ENCODE peak calls at places on chromosomes 4 and X, in five cellular contexts. G, K, X, D and P are unnamed samples.

GRCh38 chrX:57583477-57583876 is 8.3 kb upstream of the ZXDB start:
- DNase-seq in X (no peak), K (no peak), D (peak), G (no peak), P (no peak)

GRCh38 chr4:101597204-101597603 is 193.3 kb upstream of the BANK1 start:
- DNase-seq in X (no peak), K (no peak), G (no peak), D (no peak), P (no peak)

GRCh38 chr4:138037716-138038115 is 204.4 kb downstream of the SLC7A11 start:
- DNase-seq in K (no peak), G (no peak), X (no peak), D (no peak), P (no peak)

GRCh38 chr4:180120114-180120513 is 2123.1 kb upstream of the TENM3 start:
- DNase-seq in K (no peak), X (no peak), D (no peak), G (no peak), P (no peak)

GRCh38 chr4:70838972-70839536 is 636 bp downstream of the GRSF1 start:
- DNase-seq in X (peak), G (peak), D (peak), K (peak), P (peak)

GRCh38 chr4:105122334-105122733 is 24.3 kb upstream of the TET2 start:
- DNase-seq in K (no peak), G (no peak), X (no peak), D (no peak), P (no peak)

GRCh38 chr4:128220286-128221235 is 67.1 kb downstream of the PGRMC2 start:
- DNase-seq in G (no peak), D (no peak), X (no peak), K (no peak), P (no peak)

GRCh38 chrX:38940547-38940946 is 139.3 kb downstream of the MID1IP1 start:
- DNase-seq in D (no peak), G (no peak), X (no peak), K (no peak), P (no peak)

GRCh38 chr4:166415749-166416148 is 542.7 kb downstream of the TLL1 start:
- DNase-seq in G (no peak), X (no peak), D (no peak), K (no peak), P (no peak)

GRCh38 chr4:147683717-147684700 is at the start of gene PRMT9:
- DNase-seq in G (peak), K (peak), X (peak), D (peak), P (peak)

GRCh38 chr4:109703664-109704351 is 563 bp upstream of the CASP6 start:
- DNase-seq in D (no peak), G (no peak), K (no peak), X (no peak), P (no peak)

GRCh38 chrX:150438165-150438564 is 75.0 kb downstream of the MAMLD1 start:
- DNase-seq in D (no peak), G (no peak), K (no peak), X (no peak), P (no peak)
- H3K27ac ChIP-seq in D (no peak), G (no peak), K (no peak), X (no peak), P (no peak)

GRCh38 chr4:152660526-152660925 is 19.3 kb downstream of the TMEM154 start:
- DNase-seq in X (no peak), K (no peak), D (no peak), G (no peak), P (no peak)
- H3K4me3 ChIP-seq in X (no peak), K (no peak), D (no peak), G (no peak), P (no peak)

DNA sequence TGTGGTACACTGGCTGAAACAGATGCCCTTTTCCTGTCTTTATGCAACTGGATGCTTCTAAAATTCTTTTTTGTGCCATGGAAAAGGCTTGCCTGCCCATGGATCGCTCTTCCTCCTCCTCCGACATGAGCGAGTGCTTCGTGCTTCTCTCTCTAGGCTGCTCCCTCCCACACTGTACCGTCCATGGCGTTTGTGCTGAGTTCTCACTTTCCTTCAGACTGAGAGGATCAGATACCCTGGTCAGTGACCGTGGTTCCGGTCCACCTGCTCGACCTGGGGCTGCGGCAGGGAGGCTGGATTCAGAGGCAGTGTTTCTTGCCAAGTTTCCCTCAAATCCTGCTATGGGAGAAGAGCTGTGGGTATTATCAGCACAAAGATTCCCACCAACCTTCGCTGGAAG is 10.2 kb upstream of the CLDN24 start:
- DNase-seq in K (peak), D (no peak), G (no peak), X (no peak), P (no peak)
- H3K27ac ChIP-seq in K (no peak), D (no peak), G (no peak), X (no peak), P (no peak)

DNA sequence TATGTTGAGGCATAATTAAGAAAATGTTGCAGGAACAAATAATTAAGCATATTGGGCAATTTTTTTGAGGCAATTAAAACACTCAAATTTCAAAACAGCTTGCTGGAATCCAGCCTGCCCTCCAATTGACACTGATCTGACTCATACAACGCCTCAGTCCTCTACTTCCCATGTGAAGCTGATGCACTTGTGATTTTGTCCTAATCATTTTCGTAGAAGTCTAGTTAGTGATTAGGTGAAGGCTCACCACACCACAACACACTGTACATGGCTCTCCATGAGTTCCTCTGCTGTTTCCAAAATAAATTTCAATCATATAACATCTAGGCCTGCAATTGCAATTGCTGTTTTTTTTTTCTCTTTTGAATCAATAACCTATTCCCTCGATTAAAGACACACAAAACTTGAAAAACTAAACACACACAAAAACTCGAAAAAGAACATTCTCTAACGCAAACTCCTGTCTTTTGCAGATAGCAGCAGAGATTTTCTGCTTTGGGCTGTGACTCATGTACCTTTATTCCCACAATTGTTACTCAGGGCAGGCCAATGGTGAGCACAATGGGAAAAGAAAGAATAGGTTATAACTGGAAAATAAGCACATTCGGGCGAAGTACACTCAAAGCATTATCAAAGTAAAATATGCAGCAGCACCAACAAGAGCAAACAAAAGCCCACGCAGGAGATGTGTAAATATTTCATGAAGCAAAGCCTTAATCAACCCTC is 1.7 kb downstream of the GPRIN3 start:
- DNase-seq in G (no peak), X (no peak), K (no peak), D (no peak), P (no peak)
- H3K4me3 ChIP-seq in G (no peak), X (peak), K (peak), D (peak), P (peak)

DNA sequence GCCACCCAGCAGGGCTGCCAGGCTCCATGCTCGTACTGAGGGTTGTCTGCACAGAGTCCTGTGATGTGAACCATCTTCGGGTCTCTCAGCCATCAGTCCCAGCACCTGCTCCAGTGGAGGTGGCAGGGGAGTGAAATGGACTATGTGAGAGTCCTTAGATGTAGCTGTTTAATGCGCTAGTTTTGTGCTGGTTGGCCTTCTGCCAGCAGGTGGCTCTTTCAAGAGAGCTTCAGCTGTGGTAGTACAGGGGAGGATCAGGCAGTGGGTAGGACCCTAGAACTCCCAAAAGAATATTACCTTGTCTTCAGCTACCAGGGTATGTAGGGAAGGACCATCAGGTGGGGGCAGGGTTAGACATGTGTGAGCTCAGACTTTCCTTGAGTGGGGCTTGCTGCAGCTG is 1066.0 kb downstream of the GLUD2 start:
- DNase-seq in G (no peak), K (no peak), D (no peak), X (no peak), P (no peak)
- H3K27ac ChIP-seq in G (no peak), K (no peak), D (no peak), X (no peak), P (no peak)

GRCh38 chr4:53366301-53366716 is 448 bp upstream of the SCFD2 start:
- DNase-seq in G (no peak), D (no peak), X (no peak), K (no peak), P (no peak)
- H3K4me3 ChIP-seq in G (peak), D (peak), X (peak), K (peak), P (peak)

GRCh38 chrX:3603026-3603661 is 110.3 kb downstream of the PRKX start:
- DNase-seq in G (no peak), D (no peak), X (no peak), K (no peak), P (no peak)

GRCh38 chrX:3598046-3598605 is 115.3 kb downstream of the PRKX start:
- DNase-seq in X (no peak), D (no peak), G (no peak), K (no peak), P (no peak)

GRCh38 chrX:3598696-3599095 is 114.8 kb downstream of the PRKX start:
- DNase-seq in G (no peak), K (no peak), D (no peak), X (no peak), P (no peak)

DNA sequence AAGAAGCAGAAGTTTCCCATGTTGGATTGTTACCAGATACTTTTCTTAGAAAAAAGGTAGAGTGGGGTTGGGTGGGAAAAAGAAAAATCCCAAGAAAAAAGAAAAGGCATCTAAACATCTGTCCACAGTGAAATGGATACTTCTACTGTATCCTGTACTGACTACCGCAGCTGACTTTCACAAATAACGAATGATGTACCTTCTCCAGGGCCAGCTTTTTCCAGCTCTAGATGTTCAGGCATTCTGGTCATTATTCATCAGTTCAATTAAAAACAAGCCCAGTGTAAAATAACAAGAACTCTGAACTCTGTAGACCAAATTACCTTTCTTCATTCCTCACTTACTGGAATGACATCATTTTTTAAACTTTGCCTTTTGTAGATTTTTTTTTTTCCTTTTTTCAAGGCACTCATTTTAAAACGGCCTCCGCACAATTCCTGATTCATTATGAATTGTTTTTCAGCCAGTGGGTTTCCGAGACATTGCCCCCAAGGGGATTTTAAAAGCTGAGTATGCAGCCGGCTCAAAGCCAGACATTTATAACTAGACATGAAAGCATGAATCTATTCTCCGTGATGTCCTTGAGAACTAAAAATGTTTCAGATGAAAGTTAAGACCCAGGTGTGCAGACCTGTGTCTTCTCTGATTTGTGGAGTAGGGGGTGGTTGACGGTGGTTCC is 113.5 kb downstream of the PRKX start:
- DNase-seq in X (no peak), K (no peak), G (no peak), D (no peak), P (no peak)
- H3K27ac ChIP-seq in X (no peak), K (no peak), G (no peak), D (no peak), P (no peak)

GRCh38 chr4:68476191-68476590 is 28.9 kb downstream of the TMPRSS11E start:
- DNase-seq in X (no peak), G (no peak), K (no peak), D (no peak), P (no peak)
- H3K4me3 ChIP-seq in X (no peak), G (no peak), K (no peak), D (no peak), P (no peak)

DNA sequence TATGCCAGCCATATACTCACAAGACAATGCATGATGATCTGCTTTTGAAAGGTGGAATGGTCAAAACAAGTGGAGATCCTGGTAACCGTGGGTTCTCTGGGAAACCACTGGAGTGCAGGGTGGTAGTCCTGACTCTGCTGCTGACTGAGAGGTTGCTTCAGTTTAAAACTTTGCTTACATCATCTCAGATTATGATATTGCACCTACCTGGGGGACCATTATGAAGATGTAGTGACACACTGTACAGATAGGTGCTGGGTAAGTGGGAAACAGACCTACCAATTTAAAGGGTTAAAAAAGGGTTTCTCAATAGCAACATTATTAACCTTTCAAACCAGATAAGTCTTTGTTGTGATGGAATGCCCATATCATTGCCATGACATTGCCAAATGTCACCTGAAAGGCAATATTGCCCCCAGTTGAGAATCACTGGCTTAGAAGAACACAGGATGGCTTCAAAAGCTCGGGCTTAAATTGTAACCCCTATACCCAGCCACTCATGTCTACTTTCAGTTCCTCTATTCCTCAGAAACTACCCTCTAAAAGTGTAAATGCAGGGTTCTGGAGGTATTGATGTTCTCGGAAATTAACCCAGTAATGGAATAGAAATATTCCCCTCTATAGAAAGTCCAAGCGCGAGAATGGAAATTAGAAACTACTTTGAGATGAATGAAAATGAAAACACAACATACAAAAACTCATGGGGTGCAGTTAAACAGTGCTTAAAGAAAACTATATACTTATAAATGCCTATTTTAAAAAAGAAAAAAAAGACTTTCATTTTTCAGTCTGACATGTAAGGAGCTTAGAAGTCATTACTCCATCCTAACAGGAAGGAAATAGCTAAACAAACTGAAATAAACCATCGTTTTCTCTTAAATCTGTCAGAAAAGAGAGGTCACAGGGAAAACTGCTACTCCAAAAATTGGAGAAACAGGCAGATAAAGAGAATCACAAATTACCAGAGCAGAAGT is 65.8 kb downstream of the ARHGEF6 start:
- DNase-seq in X (no peak), D (no peak), K (no peak), G (no peak), P (no peak)
- H3K27ac ChIP-seq in X (peak), D (peak), K (no peak), G (no peak), P (no peak)

GRCh38 chrX:134374294-134374693 is 85.7 kb upstream of the HPRT1 start:
- DNase-seq in X (no peak), D (no peak), G (no peak), K (no peak), P (no peak)
- H3K4me3 ChIP-seq in X (peak), D (peak), G (no peak), K (peak), P (peak)